ENCODE peak calls at places on chromosomes 4 and X, in five cellular contexts. One of them, this sample, is unnamed.

GRCh38 chr4:108483077-108483476 is 137.3 kb upstream of the RPL34 start:
- DNase-seq in GM12878: no peak
- DNase-seq in SK-N-SH: no peak
- DNase-seq in K562: no peak
- DNase-seq in HepG2: no peak
- DNase-seq in this sample: no peak

GRCh38 chr4:4762909-4763814 is 96.3 kb upstream of the MSX1 start:
- DNase-seq in K562: no peak
- DNase-seq in GM12878: peak; percentile 86
- DNase-seq in HepG2: no peak
- DNase-seq in SK-N-SH: peak; percentile 84
- DNase-seq in this sample: peak; percentile 42

GRCh38 chrX:57951666-57952319 is 41.5 kb upstream of the ZXDA start:
- DNase-seq in K562: no peak
- DNase-seq in HepG2: no peak
- DNase-seq in SK-N-SH: no peak
- DNase-seq in GM12878: no peak
- DNase-seq in this sample: no peak

GRCh38 chrX:9141496-9141895 is 107.6 kb upstream of the FAM9B start:
- DNase-seq in K562: no peak
- DNase-seq in HepG2: no peak
- DNase-seq in SK-N-SH: no peak
- DNase-seq in GM12878: no peak
- DNase-seq in this sample: no peak

GRCh38 chr4:786861-787300 is 39.0 kb downstream of the CPLX1 start:
- DNase-seq in GM12878: no peak
- DNase-seq in K562: no peak
- DNase-seq in HepG2: no peak
- DNase-seq in SK-N-SH: peak; percentile 44
- DNase-seq in this sample: no peak

GRCh38 chr4:123114915-123115756 is 192.7 kb upstream of the NUDT6 start:
- DNase-seq in K562: no peak
- DNase-seq in HepG2: no peak
- DNase-seq in SK-N-SH: peak; percentile 23
- DNase-seq in GM12878: no peak
- DNase-seq in this sample: no peak

GRCh38 chr4:1675802-1676137 is 8.3 kb downstream of the FAM53A start:
- DNase-seq in SK-N-SH: no peak
- DNase-seq in GM12878: no peak
- DNase-seq in HepG2: no peak
- DNase-seq in K562: no peak
- DNase-seq in this sample: no peak

GRCh38 chr4:143728171-143728570 is 27.7 kb upstream of the FREM3 start:
- DNase-seq in K562: no peak
- DNase-seq in SK-N-SH: no peak
- DNase-seq in HepG2: no peak
- DNase-seq in GM12878: no peak
- DNase-seq in this sample: no peak

DNA sequence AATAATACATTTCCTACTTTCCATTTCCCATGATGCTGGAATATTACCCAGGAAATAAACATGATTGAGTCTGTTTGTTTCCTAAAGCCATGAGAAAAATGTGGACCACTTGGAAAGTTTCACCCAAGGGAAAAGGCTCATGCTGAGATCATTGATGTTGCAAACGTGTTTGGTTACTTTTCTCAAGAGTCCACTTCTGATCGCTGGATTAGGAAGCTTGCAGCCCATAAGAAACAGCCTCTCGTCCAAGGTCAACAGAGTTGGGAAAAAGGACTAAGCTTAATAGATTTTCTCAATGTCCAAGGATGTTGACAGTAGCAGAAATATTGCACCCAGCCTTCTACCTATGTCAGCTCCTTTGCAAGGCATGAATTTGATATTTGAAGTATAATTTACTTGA is 65.8 kb upstream of the BLTP1 start:
- DNase-seq in K562: no peak
- DNase-seq in SK-N-SH: no peak
- DNase-seq in GM12878: no peak
- DNase-seq in HepG2: no peak
- DNase-seq in this sample: no peak
- TF ChIP-seq REST in K562: no peak
- TF ChIP-seq REST in SK-N-SH: no peak
- TF ChIP-seq REST in GM12878: no peak
- TF ChIP-seq REST in HepG2: no peak
- TF ChIP-seq REST in this sample: no peak

GRCh38 chrX:81120936-81121351 is 80.8 kb downstream of the HMGN5 start:
- DNase-seq in GM12878: peak; percentile 30
- DNase-seq in HepG2: peak; percentile 18
- DNase-seq in SK-N-SH: peak; percentile 8
- DNase-seq in K562: peak; percentile 17
- DNase-seq in this sample: peak; percentile 54
- TF ChIP-seq GABPA in GM12878: no peak
- TF ChIP-seq GABPA in HepG2: no peak
- TF ChIP-seq GABPA in SK-N-SH: no peak
- TF ChIP-seq GABPA in K562: no peak
- TF ChIP-seq GABPA in this sample: no peak

DNA sequence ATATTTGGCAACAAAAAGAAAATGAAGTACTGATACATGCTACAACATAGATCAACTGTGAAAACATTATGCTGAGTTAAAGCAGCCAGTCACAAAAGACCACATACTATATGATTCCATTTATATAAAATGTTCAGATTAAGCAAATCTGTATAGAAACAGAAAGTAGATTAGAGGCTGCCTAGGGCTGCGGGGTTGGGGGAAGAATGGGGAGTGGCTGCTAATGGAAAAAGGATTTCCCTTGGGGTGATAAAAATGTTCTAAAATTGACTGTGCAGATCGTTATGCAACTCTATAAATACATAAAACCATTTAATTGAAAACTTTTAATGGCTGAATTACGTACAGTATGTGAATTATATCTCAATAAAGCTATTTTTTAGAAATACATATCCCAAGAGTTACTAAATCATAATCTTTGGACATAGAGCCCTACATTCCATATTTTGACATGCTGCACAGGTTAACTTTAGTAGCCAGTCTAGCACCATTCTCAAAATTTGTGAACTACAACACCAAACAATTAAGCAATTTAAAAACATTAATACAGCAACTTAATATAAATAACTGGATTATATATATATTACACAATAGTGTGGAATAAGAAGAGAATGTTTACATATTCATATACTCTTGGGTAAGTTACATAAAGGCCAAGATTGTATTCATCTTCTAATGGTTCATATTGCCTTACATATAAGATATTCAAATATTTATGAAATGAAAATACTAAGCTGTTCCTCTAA is 46.6 kb downstream of the NEK1 start:
- DNase-seq in K562: no peak
- DNase-seq in HepG2: no peak
- DNase-seq in GM12878: no peak
- DNase-seq in SK-N-SH: no peak
- DNase-seq in this sample: no peak
- H3K27ac ChIP-seq in K562: no peak overlapping the region
- H3K27ac ChIP-seq in HepG2: no peak overlapping the region
- H3K27ac ChIP-seq in GM12878: no peak overlapping the region
- H3K27ac ChIP-seq in SK-N-SH: no peak overlapping the region
- H3K27ac ChIP-seq in this sample: no peak overlapping the region

GRCh38 chrX:143536176-143536575 is 18.9 kb upstream of the SPANXN3 start:
- DNase-seq in SK-N-SH: no peak
- DNase-seq in K562: no peak
- DNase-seq in HepG2: no peak
- DNase-seq in GM12878: no peak
- DNase-seq in this sample: no peak
- TF ChIP-seq REST in SK-N-SH: no peak
- TF ChIP-seq REST in K562: no peak
- TF ChIP-seq REST in HepG2: no peak
- TF ChIP-seq REST in GM12878: no peak
- TF ChIP-seq REST in this sample: no peak

GRCh38 chr4:35963383-35963782 is 280.9 kb downstream of the ARAP2 start:
- DNase-seq in SK-N-SH: no peak
- DNase-seq in K562: no peak
- DNase-seq in HepG2: no peak
- DNase-seq in GM12878: no peak
- DNase-seq in this sample: no peak
- TF ChIP-seq GABPA in SK-N-SH: no peak
- TF ChIP-seq GABPA in K562: no peak
- TF ChIP-seq GABPA in HepG2: no peak
- TF ChIP-seq GABPA in GM12878: no peak
- TF ChIP-seq GABPA in this sample: no peak

GRCh38 chr4:98290511-98290910 is 29.3 kb downstream of the RAP1GDS1 start:
- DNase-seq in HepG2: no peak
- DNase-seq in SK-N-SH: no peak
- DNase-seq in GM12878: no peak
- DNase-seq in K562: no peak
- DNase-seq in this sample: no peak

GRCh38 chr4:98285676-98286075 is 24.5 kb downstream of the RAP1GDS1 start:
- DNase-seq in GM12878: no peak
- DNase-seq in HepG2: no peak
- DNase-seq in SK-N-SH: no peak
- DNase-seq in K562: no peak
- DNase-seq in this sample: no peak

GRCh38 chr4:98287328-98287727 is 26.1 kb downstream of the RAP1GDS1 start:
- DNase-seq in SK-N-SH: no peak
- DNase-seq in K562: no peak
- DNase-seq in HepG2: no peak
- DNase-seq in GM12878: no peak
- DNase-seq in this sample: no peak

GRCh38 chr4:98293089-98293887 is 32.1 kb downstream of the RAP1GDS1 start:
- DNase-seq in HepG2: no peak
- DNase-seq in SK-N-SH: no peak
- DNase-seq in GM12878: no peak
- DNase-seq in K562: no peak
- DNase-seq in this sample: no peak

GRCh38 chr4:98289375-98289774 is 28.2 kb downstream of the RAP1GDS1 start:
- DNase-seq in K562: no peak
- DNase-seq in GM12878: peak; percentile 17
- DNase-seq in HepG2: no peak
- DNase-seq in SK-N-SH: no peak
- DNase-seq in this sample: no peak
- H3K27ac ChIP-seq in K562: no peak overlapping the region
- H3K27ac ChIP-seq in GM12878: peak overlapping the region; percentile 15
- H3K27ac ChIP-seq in HepG2: no peak overlapping the region
- H3K27ac ChIP-seq in SK-N-SH: no peak overlapping the region
- H3K27ac ChIP-seq in this sample: no peak overlapping the region

DNA sequence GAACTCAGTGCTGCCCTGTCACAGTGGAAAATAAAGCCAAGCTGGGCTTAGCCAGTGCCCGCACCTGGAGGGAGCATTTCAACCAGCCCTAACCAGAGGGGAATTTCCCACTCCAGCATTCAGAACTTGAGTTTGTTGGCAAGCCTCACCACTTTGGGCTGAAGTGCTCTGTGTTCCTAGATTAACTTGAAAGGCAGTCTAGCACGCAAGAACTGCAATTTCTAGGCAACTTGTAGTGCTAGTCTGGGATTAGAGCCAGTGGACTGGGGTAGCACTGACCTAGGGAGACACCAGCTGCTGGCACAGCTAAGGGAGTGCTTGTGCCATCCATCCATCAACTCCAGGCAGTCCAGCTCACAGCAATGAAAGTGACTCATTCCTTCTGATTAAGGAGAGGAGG is 1060.6 kb upstream of the GRID2 start:
- DNase-seq in HepG2: no peak
- DNase-seq in SK-N-SH: no peak
- DNase-seq in K562: no peak
- DNase-seq in GM12878: no peak
- DNase-seq in this sample: no peak
- TF ChIP-seq REST in HepG2: no peak
- TF ChIP-seq REST in SK-N-SH: no peak
- TF ChIP-seq REST in K562: no peak
- TF ChIP-seq REST in GM12878: no peak
- TF ChIP-seq REST in this sample: no peak

DNA sequence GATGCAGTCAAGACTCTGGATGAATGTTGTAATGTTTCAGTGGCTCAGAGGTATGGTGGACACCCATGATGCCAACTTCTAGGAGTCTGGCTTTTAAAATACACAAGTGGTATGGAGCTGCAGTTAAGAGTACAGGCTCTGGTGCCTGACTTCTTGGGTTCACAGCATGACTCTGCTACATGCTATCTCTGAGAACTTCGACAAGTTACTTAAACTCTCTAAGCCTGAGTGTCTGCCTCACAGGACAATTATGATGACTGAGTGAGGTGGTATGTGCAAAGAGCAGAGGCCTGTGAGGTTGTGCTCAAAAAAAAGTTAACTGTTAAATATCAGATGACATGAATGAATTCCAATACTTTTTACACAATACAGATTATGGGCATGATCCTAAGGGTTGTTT is 90.9 kb upstream of the SRD5A3 start:
- DNase-seq in SK-N-SH: no peak
- DNase-seq in GM12878: no peak
- DNase-seq in HepG2: no peak
- DNase-seq in K562: no peak
- DNase-seq in this sample: no peak
- TF ChIP-seq GABPA in SK-N-SH: no peak
- TF ChIP-seq GABPA in GM12878: no peak
- TF ChIP-seq GABPA in HepG2: no peak
- TF ChIP-seq GABPA in K562: no peak
- TF ChIP-seq GABPA in this sample: no peak

This sample was measured in HL-60.